ENCODE peak calls at places on chromosomes 13 and 19, in four cellular contexts. One of them, this sample, is unnamed.
A peak's percentile ranks its signal among the peaks of the same experiment; 100 is the strongest.

GRCh38 chr13:48603375-48603774 is 50.4 kb upstream of the CYSLTR2 start:
- DNase-seq in LoVo: no peak
- DNase-seq in GM10248: no peak
- DNase-seq in NCI-H748 treated with DMSO at 0.1 percent for 48 hours: no peak
- DNase-seq in this sample: no peak

GRCh38 chr19:49441210-49441959 is at the start of gene SLC17A7:
- DNase-seq in LoVo: peak; percentile 56
- DNase-seq in GM10248: peak; percentile 72
- DNase-seq in NCI-H748 treated with DMSO at 0.1 percent for 48 hours: peak; percentile 50
- DNase-seq in this sample: peak; percentile 20

GRCh38 chr13:39417643-39418042 is 185.3 kb downstream of the LHFPL6 start:
- DNase-seq in LoVo: no peak
- DNase-seq in GM10248: no peak
- DNase-seq in NCI-H748 treated with DMSO at 0.1 percent for 48 hours: no peak
- DNase-seq in this sample: no peak

GRCh38 chr13:100382787-100383186 is 205.8 kb downstream of the GGACT start:
- DNase-seq in LoVo: no peak
- DNase-seq in GM10248: no peak
- DNase-seq in NCI-H748 treated with DMSO at 0.1 percent for 48 hours: no peak
- DNase-seq in this sample: no peak

GRCh38 chr13:79060216-79060615 is 345.8 kb downstream of the RBM26 start:
- DNase-seq in LoVo: no peak
- DNase-seq in GM10248: no peak
- DNase-seq in NCI-H748 treated with DMSO at 0.1 percent for 48 hours: no peak
- DNase-seq in this sample: no peak

GRCh38 chr19:17950310-17951150 is 16.4 kb upstream of the KCNN1 start:
- DNase-seq in LoVo: no peak
- DNase-seq in GM10248: no peak
- DNase-seq in NCI-H748 treated with DMSO at 0.1 percent for 48 hours: no peak
- DNase-seq in this sample: no peak

GRCh38 chr19:2101417-2102335 is 5.0 kb downstream of the IZUMO4 start:
- DNase-seq in LoVo: no peak
- DNase-seq in GM10248: no peak
- DNase-seq in NCI-H748 treated with DMSO at 0.1 percent for 48 hours: no peak
- DNase-seq in this sample: no peak

GRCh38 chr19:29815231-29815630 is 3.4 kb downstream of the CCNE1 start:
- DNase-seq in LoVo: no peak
- DNase-seq in GM10248: no peak
- DNase-seq in NCI-H748 treated with DMSO at 0.1 percent for 48 hours: no peak
- DNase-seq in this sample: no peak

GRCh38 chr19:13005861-13006370 is 10.6 kb downstream of the NFIX start:
- DNase-seq in LoVo: no peak
- DNase-seq in GM10248: no peak
- DNase-seq in NCI-H748 treated with DMSO at 0.1 percent for 48 hours: no peak
- DNase-seq in this sample: no peak

GRCh38 chr13:27927444-27928352 is 7.9 kb downstream of the PDX1 start:
- DNase-seq in LoVo: no peak
- DNase-seq in GM10248: peak; percentile 22
- DNase-seq in NCI-H748 treated with DMSO at 0.1 percent for 48 hours: no peak
- DNase-seq in this sample: no peak

GRCh38 chr19:18503337-18503970 is 18.4 kb downstream of the ELL start:
- DNase-seq in LoVo: no peak
- DNase-seq in GM10248: no peak
- DNase-seq in NCI-H748 treated with DMSO at 0.1 percent for 48 hours: no peak
- DNase-seq in this sample: no peak

This sample was measured in NCI-H2227 treated with DMSO at 0.1 percent for 48 hours.